ENCODE peak calls at places on chromosome 22, in five cellular contexts. N, C, Z, B and G are unnamed samples.

GRCh38 chr22:26406118-26406517 is 22.9 kb upstream of the ASPHD2 start:
- DNase-seq in N (no peak), C (no peak), Z (no peak), B (peak; percentile 27), G (no peak)

GRCh38 chr22:26550498-26551033 is 38.3 kb upstream of the TFIP11 start:
- DNase-seq in N (peak; percentile 17), C (no peak), Z (no peak), B (no peak), G (no peak)

GRCh38 chr22:28146401-28147304 is 227.6 kb upstream of the PITPNB start:
- DNase-seq in N (no peak), C (no peak), Z (no peak), B (no peak), G (no peak)

GRCh38 chr22:20186871-20187546 is 36.2 kb upstream of the CCDC188 start:
- DNase-seq in N (no peak), C (no peak), Z (no peak), B (no peak), G (no peak)

GRCh38 chr22:44295406-44295805 is 17.3 kb downstream of the SHISAL1 start:
- DNase-seq in N (no peak), C (no peak), Z (no peak), B (no peak), G (no peak)

GRCh38 chr22:25566812-25567211 is 2.3 kb downstream of the GRK3 start:
- DNase-seq in N (no peak), C (no peak), Z (no peak), B (no peak), G (no peak)

GRCh38 chr22:23110922-23111527 is 30.8 kb downstream of the RSPH14 start:
- DNase-seq in N (no peak), C (no peak), Z (no peak), B (peak; percentile 54), G (no peak)

GRCh38 chr22:21020802-21021429 is 6.0 kb downstream of the P2RX6 start:
- DNase-seq in N (no peak), C (no peak), Z (peak; percentile 73), B (peak; percentile 95), G (no peak)

GRCh38 chr22:19888131-19888746 is 33.6 kb upstream of the GNB1L start:
- DNase-seq in N (no peak), C (no peak), Z (no peak), B (no peak), G (no peak)

GRCh38 chr22:29477919-29478318 is 2.1 kb upstream of the NEFH start:
- DNase-seq in N (no peak), C (no peak), Z (no peak), B (peak; percentile 34), G (no peak)

GRCh38 chr22:35313311-35314121 is 13.8 kb downstream of the TOM1 start:
- DNase-seq in N (peak; percentile 70), C (no peak), Z (no peak), B (no peak), G (no peak)

GRCh38 chr22:21082248-21082647 is 36.5 kb downstream of the LRRC74B start:
- DNase-seq in N (no peak), C (no peak), Z (no peak), B (no peak), G (no peak)

GRCh38 chr22:44550666-44551491 is 52.8 kb upstream of the RTL6 start:
- DNase-seq in N (no peak), C (peak; percentile 9), Z (no peak), B (no peak), G (no peak)

GRCh38 chr22:35705141-35705540 is 12.5 kb upstream of the APOL5 start:
- DNase-seq in N (no peak), C (no peak), Z (no peak), B (no peak), G (no peak)

GRCh38 chr22:44455151-44455962 is 42.7 kb downstream of the RTL6 start:
- DNase-seq in N (no peak), C (no peak), Z (no peak), B (no peak), G (no peak)

GRCh38 chr22:27381552-27381951 is 420.0 kb downstream of the MN1 start:
- DNase-seq in N (no peak), C (no peak), Z (no peak), B (no peak), G (no peak)

GRCh38 chr22:24128024-24128423 is 53.3 kb upstream of the SUSD2 start:
- DNase-seq in N (no peak), C (no peak), Z (no peak), B (no peak), G (no peak)

GRCh38 chr22:43992331-43992821 is 31.7 kb upstream of the PARVB start:
- DNase-seq in N (no peak), C (no peak), Z (no peak), B (no peak), G (no peak)

GRCh38 chr22:20903093-20903492 is 14.1 kb upstream of the CRKL start:
- DNase-seq in N (no peak), C (no peak), Z (no peak), B (no peak), G (no peak)

GRCh38 chr22:39972656-39973055 is 12.5 kb downstream of the TMA7B start:
- DNase-seq in N (no peak), C (no peak), Z (no peak), B (no peak), G (no peak)

GRCh38 chr22:42825796-42826195 is 31.3 kb downstream of the ARFGAP3 start:
- DNase-seq in N (no peak), C (no peak), Z (no peak), B (no peak), G (no peak)

GRCh38 chr22:25208328-25208727 is 8.7 kb downstream of the CRYBB3 start:
- DNase-seq in N (no peak), C (no peak), Z (no peak), B (no peak), G (no peak)

GRCh38 chr22:23402275-23403151 is 177.6 kb downstream of the IGLL1 start:
- DNase-seq in N (peak; percentile 67), C (no peak), Z (peak; percentile 82), B (peak; percentile 83), G (peak; percentile 66)

GRCh38 chr22:36660510-36660840 is 43.1 kb downstream of the CACNG2 start:
- DNase-seq in N (no peak), C (no peak), Z (no peak), B (no peak), G (no peak)

GRCh38 chr22:41341012-41341411 is 39.7 kb downstream of the ZC3H7B start:
- DNase-seq in N (no peak), C (no peak), Z (no peak), B (no peak), G (no peak)

GRCh38 chr22:36512333-36512732 is 5.5 kb upstream of the FOXRED2 start:
- DNase-seq in N (no peak), C (no peak), Z (no peak), B (no peak), G (no peak)

DNA sequence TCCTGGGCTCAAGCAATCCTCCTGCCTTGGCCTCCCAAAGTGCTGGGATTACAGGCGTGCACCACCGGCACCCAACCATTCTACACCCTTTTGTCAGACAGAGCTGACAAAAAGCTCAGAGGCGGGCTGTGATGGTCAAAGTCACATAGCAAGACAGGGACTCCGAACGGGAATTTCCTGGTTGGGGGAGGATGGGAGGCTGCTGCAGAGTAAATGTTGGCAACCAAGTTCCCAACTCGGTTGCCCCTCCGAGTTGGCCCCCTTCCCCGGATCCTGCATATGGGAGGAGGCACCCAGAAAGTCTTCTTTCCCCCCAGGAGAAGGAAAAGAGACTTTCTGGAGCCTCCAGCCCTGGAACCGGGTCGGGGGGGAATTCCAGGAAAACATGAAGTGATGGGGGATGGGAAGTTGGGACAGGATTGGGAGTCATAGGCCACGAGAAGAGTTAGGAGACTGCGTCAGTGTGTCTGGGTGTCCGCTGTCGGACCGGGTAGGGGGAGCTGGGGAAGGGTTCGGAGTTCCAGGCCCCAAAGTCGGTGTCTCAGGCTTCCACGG is 640 bp downstream of the SELENOM start:
- DNase-seq in N (no peak), C (no peak), Z (no peak), B (no peak), G (no peak)
- TF ChIP-seq ZNF274 in N (no peak), C (no peak), Z (no peak), B (no peak), G (no peak)

GRCh38 chr22:49727881-49728563 is 99.7 kb downstream of the BRD1 start:
- DNase-seq in N (no peak), C (no peak), Z (no peak), B (no peak), G (no peak)
- TF ChIP-seq EZH2 in N (peak; percentile 14), C (no peak), Z (no peak), B (no peak), G (no peak)

DNA sequence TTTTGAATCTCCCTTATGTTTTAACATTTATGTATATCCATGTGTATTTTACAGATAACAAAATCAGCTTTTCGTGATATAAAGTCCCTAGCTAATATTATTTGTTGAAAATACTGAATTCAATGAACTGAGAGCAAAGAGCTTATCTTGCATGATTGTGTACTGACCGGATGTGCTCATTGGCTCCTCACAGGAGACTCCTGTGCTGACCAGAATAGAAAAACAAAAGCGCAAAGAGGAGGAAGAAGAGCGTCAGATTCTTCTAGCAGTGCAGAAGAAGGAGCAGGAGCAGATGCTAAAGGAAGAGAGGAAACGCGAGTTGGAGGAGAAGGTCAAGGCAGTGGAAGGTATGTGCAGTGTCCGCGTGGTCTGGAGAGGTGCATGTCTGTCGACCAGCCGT is 39.4 kb upstream of the SLC25A18 start:
- DNase-seq in N (no peak), C (no peak), Z (no peak), B (no peak), G (no peak)
- TF ChIP-seq SRF in N (no peak), C (no peak), Z (no peak), B (no peak), G (no peak)

GRCh38 chr22:46986788-46987187 is 224.3 kb downstream of the TBC1D22A start:
- DNase-seq in N (no peak), C (no peak), Z (no peak), B (no peak), G (no peak)

GRCh38 chr22:46982635-46983034 is 220.2 kb downstream of the TBC1D22A start:
- DNase-seq in N (no peak), C (no peak), Z (no peak), B (no peak), G (no peak)

GRCh38 chr22:46983046-46983445 is 220.6 kb downstream of the TBC1D22A start:
- DNase-seq in N (no peak), C (no peak), Z (no peak), B (no peak), G (no peak)

GRCh38 chr22:46985507-46985882 is 223.0 kb downstream of the TBC1D22A start:
- DNase-seq in N (no peak), C (no peak), Z (no peak), B (no peak), G (no peak)

DNA sequence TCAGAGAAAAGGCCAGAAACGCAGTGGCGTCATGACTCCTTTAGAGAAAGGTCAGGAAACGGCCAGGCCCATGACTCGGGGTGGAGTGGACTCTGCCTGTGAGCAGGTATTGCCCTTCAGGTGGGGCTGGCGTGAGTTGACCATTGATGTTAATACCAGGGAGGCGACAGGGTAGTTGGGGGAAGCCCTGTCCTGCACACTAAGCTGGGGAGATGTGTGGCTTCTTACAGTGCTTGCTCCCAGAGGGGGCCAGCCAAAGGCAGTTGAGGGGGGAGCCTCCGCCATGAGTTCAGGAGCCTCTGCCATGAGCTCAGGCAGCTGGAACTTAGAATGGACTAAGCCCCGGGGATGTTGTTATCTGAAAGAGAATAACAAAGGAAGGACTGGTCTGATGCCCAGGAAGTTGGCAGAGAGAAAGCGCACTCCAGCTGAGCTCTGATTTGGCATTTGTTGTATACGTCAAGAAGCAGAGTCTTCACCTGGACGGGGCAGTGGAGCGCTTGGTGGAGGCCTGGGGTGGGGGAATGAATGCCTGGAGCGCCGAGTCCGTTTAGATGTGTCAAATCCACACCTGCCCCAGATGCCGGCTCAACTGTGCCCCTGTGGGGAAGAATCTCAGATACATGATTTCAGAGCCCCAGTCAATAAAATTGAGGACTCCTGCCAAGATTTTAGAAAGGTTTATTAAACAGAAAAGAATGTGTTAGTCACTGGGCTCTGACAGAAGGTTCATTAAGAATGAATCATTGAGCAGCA is 222.5 kb downstream of the TBC1D22A start:
- DNase-seq in N (no peak), C (no peak), Z (no peak), B (no peak), G (peak; percentile 41)
- TF ChIP-seq ZNF274 in N (no peak), C (no peak), Z (no peak), B (no peak), G (no peak)